ENCODE peak calls at places on chromosome 9, in nine cellular contexts. X, S, A, U, C, Z, Y, M and I are unnamed samples.

GRCh38 chr9:124899845-124900244 is 37.9 kb downstream of the ARPC5L start:
- DNase-seq in X (no peak), S (no peak), A (no peak), U (no peak), C (no peak), Z (no peak), Y (no peak), M (no peak), I (peak)

GRCh38 chr9:20191239-20191840 is 402.5 kb upstream of the SLC24A2 start:
- DNase-seq in X (no peak), S (no peak), A (no peak), U (no peak), C (no peak), Z (no peak), Y (no peak), M (no peak), I (no peak)

GRCh38 chr9:134320195-134320885 is 5.9 kb upstream of the RXRA start:
- DNase-seq in X (no peak), S (no peak), A (peak), U (no peak), C (no peak), Z (no peak), Y (no peak), M (no peak), I (no peak)

GRCh38 chr9:117714282-117714681 is 10.1 kb downstream of the TLR4 start:
- DNase-seq in X (no peak), S (no peak), A (peak), U (no peak), C (no peak), Z (no peak), Y (no peak), M (no peak), I (no peak)

GRCh38 chr9:683509-684021 is 157.9 kb upstream of the DMRT1 start:
- DNase-seq in X (no peak), S (no peak), A (no peak), U (no peak), C (no peak), Z (no peak), Y (no peak), M (no peak), I (no peak)

GRCh38 chr9:2496160-2496559 is 125.4 kb upstream of the VLDLR start:
- DNase-seq in X (no peak), S (no peak), A (no peak), U (no peak), C (no peak), Z (no peak), Y (no peak), M (no peak), I (no peak)

GRCh38 chr9:76255781-76256455 is 138.3 kb downstream of the RFK start:
- DNase-seq in X (peak), S (no peak), A (no peak), U (peak), C (no peak), Z (no peak), Y (peak), M (peak), I (peak)

GRCh38 chr9:16689352-16689938 is 181.0 kb downstream of the BNC2 start:
- DNase-seq in X (peak), S (no peak), A (no peak), U (peak), C (no peak), Z (no peak), Y (no peak), M (no peak), I (no peak)

GRCh38 chr9:93477397-93477796 is 24.0 kb upstream of the FAM120AOS start:
- DNase-seq in X (no peak), S (no peak), A (no peak), U (no peak), C (no peak), Z (no peak), Y (no peak), M (no peak), I (no peak)

GRCh38 chr9:22216730-22217160 is 207.6 kb upstream of the CDKN2B start:
- DNase-seq in X (no peak), S (no peak), A (no peak), U (no peak), C (no peak), Z (no peak), Y (no peak), M (no peak), I (no peak)

GRCh38 chr9:87547665-87548064 is 50.0 kb downstream of the DAPK1 start:
- DNase-seq in X (no peak), S (no peak), A (peak), U (no peak), C (no peak), Z (no peak), Y (no peak), M (no peak), I (peak)

GRCh38 chr9:126504977-126505455 is 108.7 kb upstream of the LMX1B start:
- DNase-seq in X (no peak), S (no peak), A (no peak), U (no peak), C (no peak), Z (no peak), Y (no peak), M (no peak), I (no peak)

GRCh38 chr9:112384690-112385089 is 4.8 kb downstream of the HSDL2 start:
- DNase-seq in X (no peak), S (peak), A (no peak), U (no peak), C (no peak), Z (no peak), Y (no peak), M (no peak), I (no peak)

GRCh38 chr9:10251490-10251889 is 361.3 kb downstream of the PTPRD start:
- DNase-seq in X (no peak), S (no peak), A (no peak), U (no peak), C (no peak), Z (no peak), Y (no peak), M (no peak), I (peak)

GRCh38 chr9:133403766-133404439 is 13.9 kb downstream of the REXO4 start:
- DNase-seq in X (peak), S (no peak), A (peak), U (no peak), C (peak), Z (no peak), Y (no peak), M (no peak), I (peak)

GRCh38 chr9:136024696-136025316 is 63.6 kb upstream of the UBAC1 start:
- DNase-seq in X (no peak), S (no peak), A (no peak), U (no peak), C (no peak), Z (no peak), Y (no peak), M (peak), I (no peak)

GRCh38 chr9:7150153-7150890 is 392.5 kb downstream of the KDM4C start:
- DNase-seq in X (peak), S (no peak), A (no peak), U (no peak), C (no peak), Z (no peak), Y (no peak), M (no peak), I (no peak)

GRCh38 chr9:93665128-93665565 is 88.8 kb downstream of the PHF2 start:
- DNase-seq in X (no peak), S (no peak), A (no peak), U (no peak), C (no peak), Z (no peak), Y (no peak), M (peak), I (no peak)

GRCh38 chr9:137688725-137689124 is 69.9 kb downstream of the EHMT1 start:
- DNase-seq in X (no peak), S (no peak), A (no peak), U (no peak), C (no peak), Z (no peak), Y (no peak), M (no peak), I (no peak)

GRCh38 chr9:77640741-77641580 is 7.2 kb downstream of the GNA14 start:
- DNase-seq in X (no peak), S (no peak), A (no peak), U (no peak), C (no peak), Z (no peak), Y (no peak), M (no peak), I (no peak)

GRCh38 chr9:3457171-3457570 is 68.6 kb downstream of the RFX3 start:
- DNase-seq in X (no peak), S (no peak), A (no peak), U (no peak), C (no peak), Z (no peak), Y (no peak), M (no peak), I (no peak)

GRCh38 chr9:77021289-77021927 is 2.0 kb downstream of the FOXB2 start:
- DNase-seq in X (no peak), S (no peak), A (peak), U (no peak), C (no peak), Z (no peak), Y (no peak), M (no peak), I (no peak)

GRCh38 chr9:114336157-114336556 is 6.5 kb downstream of the ORM2 start:
- DNase-seq in X (no peak), S (no peak), A (no peak), U (no peak), C (no peak), Z (no peak), Y (no peak), M (no peak), I (no peak)

GRCh38 chr9:107046692-107047091 is 183.7 kb downstream of the ZNF462 start:
- DNase-seq in X (no peak), S (peak), A (no peak), U (no peak), C (no peak), Z (no peak), Y (no peak), M (no peak), I (no peak)

GRCh38 chr9:121055642-121056143 is 5.6 kb upstream of the C5 start:
- DNase-seq in X (no peak), S (peak), A (peak), U (no peak), C (no peak), Z (no peak), Y (no peak), M (no peak), I (no peak)

GRCh38 chr9:122800066-122801060 is at the start of gene OR1K1:
- DNase-seq in X (no peak), S (no peak), A (no peak), U (no peak), C (no peak), Z (no peak), Y (no peak), M (no peak), I (no peak)

GRCh38 chr9:132182609-132183073 is 20.8 kb downstream of the NTNG2 start:
- DNase-seq in X (no peak), S (no peak), A (peak), U (no peak), C (no peak), Z (peak), Y (no peak), M (no peak), I (no peak)
- H3K27ac ChIP-seq in X (no peak), S (no peak), A (no peak), U (peak), C (no peak), Z (no peak), Y (peak), M (no peak), I (no peak)

GRCh38 chr9:111232997-111233790 is 96.8 kb downstream of the OR2K2 start:
- DNase-seq in X (no peak), S (no peak), A (peak), U (peak), C (no peak), Z (no peak), Y (no peak), M (no peak), I (no peak)
- H3K27ac ChIP-seq in X (no peak), S (no peak), A (peak), U (peak), C (no peak), Z (no peak), Y (no peak), M (no peak), I (no peak)

GRCh38 chr9:130017035-130017909 is 25.7 kb downstream of the FNBP1 start:
- DNase-seq in X (no peak), S (no peak), A (no peak), U (no peak), C (no peak), Z (no peak), Y (no peak), M (no peak), I (no peak)
- H3K27ac ChIP-seq in X (peak), S (peak), A (no peak), U (no peak), C (no peak), Z (no peak), Y (no peak), M (peak), I (no peak)

GRCh38 chr9:129027685-129028191 is 393 bp downstream of the SH3GLB2 start:
- DNase-seq in X (peak), S (peak), A (peak), U (peak), C (peak), Z (no peak), Y (peak), M (peak), I (no peak)

GRCh38 chr9:129028192-129028966 is at the start of gene SH3GLB2:
- DNase-seq in X (peak), S (peak), A (peak), U (peak), C (peak), Z (peak), Y (peak), M (peak), I (peak)

GRCh38 chr9:129031514-129031913 is 3.4 kb upstream of the SH3GLB2 start:
- DNase-seq in X (no peak), S (no peak), A (no peak), U (no peak), C (no peak), Z (no peak), Y (no peak), M (no peak), I (no peak)

GRCh38 chr9:129032541-129033159 is 3.8 kb upstream of the MIGA2 start:
- DNase-seq in X (no peak), S (no peak), A (no peak), U (no peak), C (no peak), Z (no peak), Y (no peak), M (no peak), I (no peak)

DNA sequence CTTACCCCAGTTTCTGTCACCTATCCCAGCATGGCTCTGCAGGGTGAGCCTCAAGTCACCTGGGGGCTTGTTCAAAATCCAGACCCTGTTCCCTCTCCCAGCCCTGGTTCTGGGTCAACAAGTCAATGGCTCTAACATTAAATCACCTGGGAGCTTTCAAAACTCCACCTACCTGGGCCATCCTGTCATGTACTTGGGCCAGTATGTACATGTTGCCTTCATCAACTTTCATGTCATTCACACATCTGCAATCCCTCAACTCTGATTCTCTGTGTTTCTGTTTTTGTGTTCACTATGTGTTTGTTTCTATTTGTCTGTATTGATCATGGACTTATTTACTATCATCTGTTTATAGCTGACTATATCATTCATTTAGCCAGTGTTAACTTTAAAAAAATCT is 2.1 kb upstream of the SH3GLB2 start:
- DNase-seq in X (no peak), S (no peak), A (no peak), U (no peak), C (no peak), Z (no peak), Y (no peak), M (no peak), I (no peak)
- H3K27ac ChIP-seq in X (no peak), S (no peak), A (no peak), U (no peak), C (no peak), Z (no peak), Y (no peak), M (no peak), I (no peak)

DNA sequence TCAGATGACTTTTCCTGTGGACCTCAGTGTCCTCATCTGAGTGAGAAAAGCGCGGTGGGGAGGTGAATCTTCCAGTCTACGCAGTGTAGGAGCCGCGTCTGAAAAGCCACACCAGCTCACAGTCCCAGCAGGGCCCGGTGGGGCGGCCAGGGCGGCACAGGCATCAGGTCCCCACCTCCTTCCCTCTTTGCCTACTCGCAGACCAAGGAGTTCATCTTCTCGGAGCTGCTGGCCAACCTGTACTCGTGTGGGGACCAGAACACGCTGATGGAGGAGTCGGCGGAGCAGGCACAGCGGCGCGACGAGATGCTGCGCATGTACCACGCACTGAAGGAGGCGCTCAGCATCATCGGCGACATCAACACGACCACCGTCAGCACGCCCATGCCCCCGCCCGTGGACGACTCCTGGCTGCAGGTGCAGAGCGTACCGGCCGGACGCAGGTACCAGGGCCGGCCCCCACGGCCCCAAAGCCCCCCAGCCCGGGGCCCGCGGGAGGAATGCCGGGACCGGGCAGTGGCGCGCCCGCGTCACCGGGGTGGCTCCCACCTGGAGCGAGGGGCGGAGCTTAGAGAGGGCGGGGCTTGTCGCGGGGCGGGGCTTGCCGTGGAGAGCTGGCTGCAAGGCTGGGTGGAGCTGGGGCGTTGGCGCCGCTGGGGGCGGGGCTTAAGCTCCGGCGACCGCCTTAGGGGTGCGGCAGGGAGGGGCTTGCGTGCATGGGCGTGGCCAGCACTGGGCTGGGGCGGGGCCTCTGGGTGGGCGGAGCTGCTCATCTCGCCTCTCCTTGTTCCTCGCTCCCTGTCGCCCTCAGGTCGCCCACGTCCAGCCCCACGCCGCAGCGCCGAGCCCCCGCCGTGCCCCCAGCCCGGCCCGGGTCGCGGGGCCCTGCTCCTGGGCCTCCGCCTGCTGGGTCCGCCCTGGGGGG is 25.6 kb downstream of the GOLGA2 start:
- DNase-seq in X (peak), S (peak), A (peak), U (peak), C (peak), Z (peak), Y (no peak), M (peak), I (peak)
- H3K27ac ChIP-seq in X (no peak), S (no peak), A (no peak), U (peak), C (peak), Z (no peak), Y (no peak), M (no peak), I (peak)

GRCh38 chr9:131677445-131678180 is 62.3 kb downstream of the RAPGEF1 start:
- DNase-seq in X (peak), S (peak), A (no peak), U (no peak), C (no peak), Z (peak), Y (peak), M (no peak), I (no peak)

GRCh38 chr9:131679261-131680020 is 60.4 kb downstream of the RAPGEF1 start:
- DNase-seq in X (no peak), S (no peak), A (no peak), U (no peak), C (no peak), Z (no peak), Y (peak), M (no peak), I (no peak)

GRCh38 chr9:131676431-131676972 is 63.4 kb downstream of the RAPGEF1 start:
- DNase-seq in X (peak), S (peak), A (no peak), U (no peak), C (peak), Z (no peak), Y (peak), M (no peak), I (no peak)

GRCh38 chr9:131677051-131677444 is 62.8 kb downstream of the RAPGEF1 start:
- DNase-seq in X (no peak), S (no peak), A (no peak), U (no peak), C (no peak), Z (no peak), Y (peak), M (no peak), I (no peak)

GRCh38 chr9:131678499-131679111 is 61.3 kb downstream of the RAPGEF1 start:
- DNase-seq in X (peak), S (peak), A (peak), U (peak), C (peak), Z (peak), Y (peak), M (peak), I (peak)
- H3K27ac ChIP-seq in X (peak), S (peak), A (peak), U (peak), C (peak), Z (peak), Y (peak), M (peak), I (peak)

DNA sequence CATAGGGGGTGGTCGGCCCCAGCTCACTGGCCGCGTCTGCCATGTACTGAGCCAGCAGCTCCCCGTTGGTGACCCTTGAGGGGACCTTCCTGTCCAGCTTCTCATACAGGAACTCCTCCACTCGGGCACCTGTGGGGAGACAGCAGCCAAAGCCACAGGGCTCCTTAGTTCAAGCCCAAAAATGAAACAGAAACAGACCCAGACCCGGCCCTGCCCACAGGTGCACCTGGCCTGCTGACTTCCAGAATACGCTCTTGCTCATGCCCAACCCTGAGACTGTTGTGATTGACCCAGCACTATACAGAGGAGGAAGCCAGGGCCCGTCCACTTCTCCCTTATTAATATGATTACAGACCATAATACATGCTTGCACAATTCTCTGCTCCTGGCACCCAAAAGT is 7.0 kb downstream of the SH3GLB2 start:
- DNase-seq in X (peak), S (peak), A (no peak), U (no peak), C (no peak), Z (no peak), Y (no peak), M (no peak), I (no peak)
- H3K27ac ChIP-seq in X (peak), S (peak), A (no peak), U (no peak), C (no peak), Z (peak), Y (no peak), M (no peak), I (no peak)

GRCh38 chr9:128100581-128100980 is 26.9 kb downstream of the PTGES2 start:
- DNase-seq in X (no peak), S (no peak), A (no peak), U (no peak), C (no peak), Z (no peak), Y (no peak), M (no peak), I (no peak)

GRCh38 chr9:128102861-128103588 is 24.5 kb downstream of the PTGES2 start:
- DNase-seq in X (no peak), S (no peak), A (no peak), U (no peak), C (no peak), Z (no peak), Y (no peak), M (no peak), I (no peak)

GRCh38 chr9:128101231-128101641 is 26.3 kb downstream of the PTGES2 start:
- DNase-seq in X (no peak), S (no peak), A (no peak), U (no peak), C (no peak), Z (no peak), Y (no peak), M (no peak), I (no peak)

GRCh38 chr9:128102196-128102595 is 25.3 kb downstream of the PTGES2 start:
- DNase-seq in X (no peak), S (no peak), A (no peak), U (no peak), C (no peak), Z (no peak), Y (no peak), M (no peak), I (no peak)

GRCh38 chr9:128101690-128102089 is 25.8 kb downstream of the PTGES2 start:
- DNase-seq in X (no peak), S (no peak), A (no peak), U (no peak), C (no peak), Z (no peak), Y (no peak), M (no peak), I (no peak)
- H3K27ac ChIP-seq in X (no peak), S (no peak), A (no peak), U (peak), C (no peak), Z (no peak), Y (peak), M (no peak), I (no peak)